ENCODE peak calls at places on chromosomes 5 and 9, in four cellular contexts. X is CD4-positive, alpha-beta T cell; L is NCI-H774; K is amygdala. V is an unnamed sample.

GRCh38 chr9:92147854-92148184 is 32.6 kb upstream of the SPTLC1 start:
- DNase-seq in L (no peak), K (no peak), X (no peak), V (no peak)

GRCh38 chr5:135398855-135399837 is at the start of gene MACROH2A1:
- DNase-seq in K (peak), X (peak), L (peak), V (peak)

GRCh38 chr9:130128251-130128650 is 44.0 kb upstream of the NCS1 start:
- DNase-seq in K (no peak), L (no peak), X (peak), V (no peak)

GRCh38 chr9:136050266-136050705 is 44.8 kb downstream of the NACC2 start:
- DNase-seq in X (no peak), L (no peak), K (no peak), V (no peak)

GRCh38 chr9:119924736-119925135 is 555.5 kb upstream of the BRINP1 start:
- DNase-seq in L (no peak), X (no peak), K (no peak), V (no peak)

GRCh38 chr9:33158555-33159057 is 8.5 kb downstream of the B4GALT1 start:
- DNase-seq in X (no peak), L (no peak), K (no peak), V (no peak)

GRCh38 chr9:4680750-4681149 is 1.4 kb downstream of the CDC37L1 start:
- DNase-seq in K (no peak), X (no peak), L (no peak), V (no peak)

GRCh38 chr5:14199902-14200301 is 56.8 kb downstream of the TRIO start:
- DNase-seq in K (no peak), X (no peak), L (peak), V (no peak)

GRCh38 chr9:84371737-84372136 is 31.2 kb upstream of the SLC28A3 start:
- DNase-seq in X (no peak), K (no peak), L (no peak), V (no peak)

GRCh38 chr5:122500245-122501086 is 188.4 kb downstream of the SNCAIP start:
- DNase-seq in L (no peak), K (no peak), X (no peak), V (no peak)

GRCh38 chr5:83494102-83494620 is 22.6 kb downstream of the VCAN start:
- DNase-seq in X (no peak), K (no peak), L (no peak), V (no peak)

GRCh38 chr5:30042677-30043076 is 1150.8 kb upstream of the CDH6 start:
- DNase-seq in X (no peak), K (no peak), L (no peak), V (no peak)

GRCh38 chr9:31699836-31700235 is 684.6 kb upstream of the ACO1 start:
- DNase-seq in L (no peak), X (no peak), K (no peak), V (no peak)

V was measured in NCI-H1092.